ENCODE peak calls at places on chromosomes 7 and 10, in ten cellular contexts. One of them, this sample, is unnamed.

GRCh38 chr7:96415293-96415940 is 93.5 kb upstream of the SLC25A13 start:
- DNase-seq in neural progenitor cell: peak
- DNase-seq in mammary epithelial cell: no peak
- DNase-seq in GM23338: peak
- DNase-seq in astrocyte: no peak
- DNase-seq in endothelial cell of umbilical vein: no peak
- DNase-seq in PC-9: no peak
- DNase-seq in hepatocyte: peak
- DNase-seq in PC-3: no peak
- DNase-seq in A673: no peak
- DNase-seq in this sample: no peak

GRCh38 chr7:134729895-134730294 is 49.5 kb upstream of the CALD1 start:
- DNase-seq in GM23338: no peak
- DNase-seq in astrocyte: no peak
- DNase-seq in PC-9: no peak
- DNase-seq in PC-3: no peak
- DNase-seq in A673: no peak
- DNase-seq in neural progenitor cell: no peak
- DNase-seq in mammary epithelial cell: no peak
- DNase-seq in hepatocyte: no peak
- DNase-seq in endothelial cell of umbilical vein: no peak
- DNase-seq in this sample: no peak

GRCh38 chr10:18214692-18215563 is 74.7 kb downstream of the CACNB2 start:
- DNase-seq in endothelial cell of umbilical vein: peak
- DNase-seq in PC-9: peak
- DNase-seq in neural progenitor cell: peak
- DNase-seq in PC-3: peak
- DNase-seq in GM23338: peak
- DNase-seq in mammary epithelial cell: peak
- DNase-seq in astrocyte: no peak
- DNase-seq in hepatocyte: peak
- DNase-seq in A673: peak
- DNase-seq in this sample: peak

GRCh38 chr10:69474688-69475432 is 23.6 kb downstream of the TSPAN15 start:
- DNase-seq in endothelial cell of umbilical vein: peak
- DNase-seq in astrocyte: peak
- DNase-seq in neural progenitor cell: no peak
- DNase-seq in hepatocyte: peak
- DNase-seq in GM23338: no peak
- DNase-seq in A673: no peak
- DNase-seq in PC-3: peak
- DNase-seq in PC-9: no peak
- DNase-seq in mammary epithelial cell: peak
- DNase-seq in this sample: peak

GRCh38 chr10:75681334-75681733 is 249.9 kb downstream of the LRMDA start:
- DNase-seq in endothelial cell of umbilical vein: no peak
- DNase-seq in mammary epithelial cell: no peak
- DNase-seq in hepatocyte: no peak
- DNase-seq in PC-3: no peak
- DNase-seq in astrocyte: no peak
- DNase-seq in A673: no peak
- DNase-seq in PC-9: no peak
- DNase-seq in GM23338: no peak
- DNase-seq in neural progenitor cell: no peak
- DNase-seq in this sample: no peak

GRCh38 chr10:103619424-103620356 is 126.2 kb downstream of the NEURL1 start:
- DNase-seq in GM23338: no peak
- DNase-seq in PC-9: no peak
- DNase-seq in A673: no peak
- DNase-seq in hepatocyte: no peak
- DNase-seq in mammary epithelial cell: no peak
- DNase-seq in astrocyte: no peak
- DNase-seq in PC-3: no peak
- DNase-seq in neural progenitor cell: no peak
- DNase-seq in endothelial cell of umbilical vein: no peak
- DNase-seq in this sample: no peak

GRCh38 chr7:90804370-90804769 is 208.2 kb downstream of the CDK14 start:
- DNase-seq in GM23338: no peak
- DNase-seq in astrocyte: peak
- DNase-seq in A673: no peak
- DNase-seq in hepatocyte: no peak
- DNase-seq in PC-3: no peak
- DNase-seq in PC-9: no peak
- DNase-seq in neural progenitor cell: no peak
- DNase-seq in mammary epithelial cell: no peak
- DNase-seq in endothelial cell of umbilical vein: peak
- DNase-seq in this sample: peak

GRCh38 chr10:9379183-9379582 is 1324.7 kb downstream of the GATA3 start:
- DNase-seq in neural progenitor cell: no peak
- DNase-seq in astrocyte: no peak
- DNase-seq in PC-3: no peak
- DNase-seq in mammary epithelial cell: no peak
- DNase-seq in endothelial cell of umbilical vein: no peak
- DNase-seq in A673: no peak
- DNase-seq in hepatocyte: no peak
- DNase-seq in GM23338: no peak
- DNase-seq in PC-9: no peak
- DNase-seq in this sample: no peak

DNA sequence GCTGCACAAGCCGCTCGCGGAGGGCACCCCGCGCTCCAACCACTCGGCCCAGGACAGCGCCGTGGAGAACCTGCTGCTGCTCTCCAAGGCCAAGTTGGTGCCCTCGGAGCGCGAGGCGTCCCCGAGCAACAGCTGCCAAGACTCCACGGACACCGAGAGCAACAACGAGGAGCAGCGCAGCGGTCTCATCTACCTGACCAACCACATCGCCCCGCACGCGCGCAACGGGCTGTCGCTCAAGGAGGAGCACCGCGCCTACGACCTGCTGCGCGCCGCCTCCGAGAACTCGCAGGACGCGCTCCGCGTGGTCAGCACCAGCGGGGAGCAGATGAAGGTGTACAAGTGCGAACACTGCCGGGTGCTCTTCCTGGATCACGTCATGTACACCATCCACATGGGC is 50.0 kb downstream of the FIGNL1 start:
- DNase-seq in GM23338: no peak
- DNase-seq in astrocyte: no peak
- DNase-seq in hepatocyte: no peak
- DNase-seq in endothelial cell of umbilical vein: no peak
- DNase-seq in neural progenitor cell: no peak
- DNase-seq in mammary epithelial cell: no peak
- DNase-seq in A673: no peak
- DNase-seq in PC-9: no peak
- DNase-seq in PC-3: no peak
- DNase-seq in this sample: no peak
- TF ChIP-seq EZH2 in GM23338: no peak
- TF ChIP-seq EZH2 in astrocyte: no peak
- TF ChIP-seq EZH2 in hepatocyte: no peak
- TF ChIP-seq EZH2 in endothelial cell of umbilical vein: peak
- TF ChIP-seq EZH2 in neural progenitor cell: no peak
- TF ChIP-seq EZH2 in mammary epithelial cell: no peak
- TF ChIP-seq EZH2 in A673: no peak
- TF ChIP-seq EZH2 in PC-9: no peak
- TF ChIP-seq EZH2 in PC-3: no peak
- TF ChIP-seq EZH2 in this sample: no peak

DNA sequence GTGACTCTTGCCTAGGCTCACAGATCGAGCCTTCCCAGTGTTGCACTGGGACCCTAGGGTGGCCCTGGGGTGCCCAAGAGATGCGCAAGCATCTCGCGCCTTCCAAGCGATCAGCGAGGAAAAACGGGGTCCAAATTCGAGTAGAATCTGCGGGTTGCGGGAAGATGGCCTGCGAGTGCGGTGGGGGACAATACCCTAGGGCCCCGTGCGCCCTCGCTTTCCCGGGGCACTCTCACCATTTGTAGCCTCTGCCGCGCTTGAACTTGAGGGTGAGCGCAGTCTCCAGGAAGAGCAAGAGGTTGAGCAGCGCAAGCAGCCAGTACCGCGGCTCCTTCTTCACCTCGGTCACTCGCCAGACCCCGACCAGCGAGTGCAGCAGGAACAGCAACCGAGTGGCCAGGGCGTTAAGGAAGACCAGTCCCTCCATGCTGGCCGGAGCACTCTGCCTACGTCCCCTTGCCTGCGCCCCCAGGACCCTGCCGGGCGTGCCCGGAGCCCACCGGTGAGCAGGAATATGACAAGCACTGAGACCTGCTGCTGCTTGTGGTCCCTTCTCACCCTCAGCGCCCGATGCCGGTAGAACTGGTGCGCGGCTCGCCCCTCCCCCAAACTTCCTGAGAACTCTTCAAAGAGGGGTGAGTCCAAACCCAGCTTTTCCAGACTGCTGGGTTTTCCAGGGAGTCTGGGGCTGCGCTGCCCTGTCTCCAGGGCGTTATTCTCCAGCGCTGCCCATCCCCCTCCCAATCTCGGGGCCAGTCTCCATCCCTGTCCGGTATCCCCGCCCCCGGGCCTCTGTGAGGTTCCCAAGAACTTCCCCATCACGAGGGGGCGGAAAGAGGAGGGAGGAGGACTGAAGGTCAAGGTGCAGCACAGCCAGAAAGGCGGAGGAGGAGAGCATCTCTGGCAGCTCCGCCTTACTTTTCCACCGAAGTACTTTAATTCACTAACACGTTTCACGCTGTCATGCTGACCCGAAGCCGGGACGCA is at the start of gene TMEM26:
- DNase-seq in endothelial cell of umbilical vein: peak
- DNase-seq in PC-9: peak
- DNase-seq in neural progenitor cell: peak
- DNase-seq in mammary epithelial cell: no peak
- DNase-seq in astrocyte: peak
- DNase-seq in hepatocyte: peak
- DNase-seq in A673: peak
- DNase-seq in GM23338: peak
- DNase-seq in PC-3: no peak
- DNase-seq in this sample: peak
- TF ChIP-seq EZH2 in endothelial cell of umbilical vein: no peak
- TF ChIP-seq EZH2 in PC-9: no peak
- TF ChIP-seq EZH2 in neural progenitor cell: peak
- TF ChIP-seq EZH2 in mammary epithelial cell: no peak
- TF ChIP-seq EZH2 in astrocyte: no peak
- TF ChIP-seq EZH2 in hepatocyte: peak
- TF ChIP-seq EZH2 in A673: no peak
- TF ChIP-seq EZH2 in GM23338: peak
- TF ChIP-seq EZH2 in PC-3: no peak
- TF ChIP-seq EZH2 in this sample: no peak

GRCh38 chr7:44990520-44991023 is 9.4 kb upstream of the CCM2 start:
- DNase-seq in neural progenitor cell: no peak
- DNase-seq in PC-9: no peak
- DNase-seq in A673: peak
- DNase-seq in endothelial cell of umbilical vein: peak
- DNase-seq in PC-3: no peak
- DNase-seq in astrocyte: peak
- DNase-seq in GM23338: no peak
- DNase-seq in hepatocyte: no peak
- DNase-seq in mammary epithelial cell: peak
- DNase-seq in this sample: peak

GRCh38 chr7:44999245-45000095 is 531 bp upstream of the CCM2 start:
- DNase-seq in PC-3: peak
- DNase-seq in GM23338: peak
- DNase-seq in A673: peak
- DNase-seq in astrocyte: peak
- DNase-seq in PC-9: peak
- DNase-seq in mammary epithelial cell: peak
- DNase-seq in neural progenitor cell: peak
- DNase-seq in hepatocyte: peak
- DNase-seq in endothelial cell of umbilical vein: peak
- DNase-seq in this sample: peak

GRCh38 chr7:44995555-44996493 is 4.2 kb upstream of the CCM2 start:
- DNase-seq in astrocyte: no peak
- DNase-seq in PC-9: no peak
- DNase-seq in mammary epithelial cell: no peak
- DNase-seq in neural progenitor cell: no peak
- DNase-seq in PC-3: no peak
- DNase-seq in GM23338: no peak
- DNase-seq in hepatocyte: no peak
- DNase-seq in endothelial cell of umbilical vein: no peak
- DNase-seq in A673: no peak
- DNase-seq in this sample: no peak

GRCh38 chr7:44998153-44998871 is 1.7 kb upstream of the CCM2 start:
- DNase-seq in neural progenitor cell: no peak
- DNase-seq in endothelial cell of umbilical vein: no peak
- DNase-seq in PC-3: no peak
- DNase-seq in mammary epithelial cell: no peak
- DNase-seq in GM23338: no peak
- DNase-seq in PC-9: no peak
- DNase-seq in A673: no peak
- DNase-seq in hepatocyte: no peak
- DNase-seq in astrocyte: no peak
- DNase-seq in this sample: no peak

DNA sequence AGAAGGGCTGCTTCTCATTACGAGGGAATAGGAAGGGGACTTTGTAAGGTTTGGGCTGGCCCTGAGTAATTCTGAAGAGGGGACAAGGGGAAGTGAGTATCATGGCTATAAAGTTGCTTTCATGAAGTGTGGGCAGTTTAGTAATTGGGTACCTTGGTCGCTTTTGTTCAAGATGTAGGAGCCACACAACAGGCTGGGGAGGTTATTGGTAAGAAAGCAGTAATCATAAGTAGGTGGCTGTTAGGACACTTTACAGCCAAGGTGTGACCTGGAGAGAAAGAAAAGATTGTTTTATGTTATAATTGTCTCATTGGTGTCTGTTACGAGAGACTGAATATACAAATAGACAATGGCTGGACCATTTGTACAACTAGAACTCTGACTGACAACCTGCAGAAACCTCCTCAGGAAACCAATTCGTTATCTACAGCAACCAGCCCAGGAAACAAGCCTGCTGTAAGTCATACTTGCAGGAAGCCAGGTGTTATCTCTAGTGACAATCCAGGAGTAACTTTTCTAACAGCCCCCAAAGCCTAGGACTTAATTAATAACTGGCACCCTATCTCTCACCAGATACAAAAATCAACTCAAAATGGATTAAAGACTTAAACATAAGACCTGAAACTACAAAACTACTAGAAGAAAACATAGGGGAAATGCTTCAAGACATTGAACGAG is 5.0 kb upstream of the CCM2 start:
- DNase-seq in GM23338: no peak
- DNase-seq in endothelial cell of umbilical vein: peak
- DNase-seq in astrocyte: no peak
- DNase-seq in PC-3: no peak
- DNase-seq in PC-9: no peak
- DNase-seq in hepatocyte: no peak
- DNase-seq in A673: no peak
- DNase-seq in neural progenitor cell: no peak
- DNase-seq in mammary epithelial cell: no peak
- DNase-seq in this sample: no peak
- TF ChIP-seq EZH2 in GM23338: no peak
- TF ChIP-seq EZH2 in endothelial cell of umbilical vein: no peak
- TF ChIP-seq EZH2 in astrocyte: no peak
- TF ChIP-seq EZH2 in PC-3: no peak
- TF ChIP-seq EZH2 in PC-9: no peak
- TF ChIP-seq EZH2 in hepatocyte: no peak
- TF ChIP-seq EZH2 in A673: no peak
- TF ChIP-seq EZH2 in neural progenitor cell: no peak
- TF ChIP-seq EZH2 in mammary epithelial cell: no peak
- TF ChIP-seq EZH2 in this sample: no peak

DNA sequence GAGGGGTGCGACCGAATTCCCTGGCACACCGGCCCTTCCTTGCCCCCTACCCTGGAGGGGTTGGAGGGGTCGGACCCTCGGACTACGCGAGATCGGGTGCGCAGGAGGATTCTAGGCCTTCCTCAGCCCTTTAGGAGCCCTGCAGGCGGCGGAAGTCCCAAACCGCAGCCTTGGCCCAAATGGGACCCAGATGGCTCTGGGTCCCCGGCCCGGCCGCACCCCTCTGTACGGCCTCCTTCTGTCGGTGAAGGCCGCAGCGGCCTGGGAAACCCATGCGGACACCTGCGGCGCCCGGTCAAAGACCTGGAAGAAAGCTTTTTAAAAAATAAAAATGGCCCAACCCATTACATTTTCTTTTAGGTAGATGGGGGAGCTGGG is 2.4 kb upstream of the VAX1 start:
- DNase-seq in mammary epithelial cell: no peak
- DNase-seq in GM23338: peak
- DNase-seq in A673: no peak
- DNase-seq in hepatocyte: no peak
- DNase-seq in neural progenitor cell: peak
- DNase-seq in PC-3: no peak
- DNase-seq in PC-9: no peak
- DNase-seq in endothelial cell of umbilical vein: no peak
- DNase-seq in astrocyte: no peak
- DNase-seq in this sample: no peak
- TF ChIP-seq EZH2 in mammary epithelial cell: no peak
- TF ChIP-seq EZH2 in GM23338: peak
- TF ChIP-seq EZH2 in A673: no peak
- TF ChIP-seq EZH2 in hepatocyte: peak
- TF ChIP-seq EZH2 in neural progenitor cell: peak
- TF ChIP-seq EZH2 in PC-3: no peak
- TF ChIP-seq EZH2 in PC-9: no peak
- TF ChIP-seq EZH2 in endothelial cell of umbilical vein: no peak
- TF ChIP-seq EZH2 in astrocyte: no peak
- TF ChIP-seq EZH2 in this sample: peak

This sample was measured in fibroblast of lung.